ENCODE peak calls at places on chromosomes 11 and 22, in four cellular contexts. J, E, W and F are unnamed samples.

GRCh38 chr11:128508785-128509518 is 78.4 kb downstream of the ETS1 start:
- DNase-seq in J (no peak), E (no peak), W (no peak), F (no peak)

GRCh38 chr11:33847251-33847650 is 44.6 kb downstream of the LMO2 start:
- DNase-seq in J (no peak), E (no peak), W (no peak), F (no peak)

GRCh38 chr11:70240337-70240736 is 30.2 kb upstream of the PPFIA1 start:
- DNase-seq in J (no peak), E (no peak), W (no peak), F (no peak)

GRCh38 chr11:93842461-93842860 is 8.0 kb downstream of the VSTM5 start:
- DNase-seq in J (peak), E (no peak), W (no peak), F (no peak)

GRCh38 chr11:326842-327580 is 6.4 kb upstream of the IFITM3 start:
- DNase-seq in J (peak), E (peak), W (peak), F (no peak)

GRCh38 chr11:29781268-29781667 is 235.6 kb downstream of the KCNA4 start:
- DNase-seq in J (no peak), E (no peak), W (no peak), F (no peak)

GRCh38 chr11:119169272-119169719 is 771 bp downstream of the NLRX1 start:
- DNase-seq in J (no peak), E (no peak), W (no peak), F (peak)

GRCh38 chr22:26457661-26458272 is 25.8 kb downstream of the HPS4 start:
- DNase-seq in J (no peak), E (no peak), W (no peak), F (no peak)

GRCh38 chr11:131666617-131667016 is 296.2 kb downstream of the NTM start:
- DNase-seq in J (no peak), E (no peak), W (no peak), F (no peak)

GRCh38 chr11:133907841-133908241 is 48.9 kb downstream of the IGSF9B start:
- DNase-seq in J (no peak), E (no peak), W (no peak), F (no peak)

GRCh38 chr11:116166788-116167465 is 605.9 kb downstream of the BUD13 start:
- DNase-seq in J (no peak), E (no peak), W (no peak), F (no peak)

GRCh38 chr11:115334932-115335788 is 169.1 kb downstream of the CADM1 start:
- DNase-seq in J (peak), E (peak), W (no peak), F (no peak)

GRCh38 chr11:69699213-69699612 is 4.6 kb downstream of the FGF19 start:
- DNase-seq in J (no peak), E (no peak), W (no peak), F (no peak)

GRCh38 chr11:34128824-34129223 is 23.4 kb downstream of the NAT10 start:
- DNase-seq in J (no peak), E (no peak), W (no peak), F (no peak)

GRCh38 chr11:85483861-85484260 is 143.3 kb downstream of the DLG2 start:
- DNase-seq in J (no peak), E (no peak), W (no peak), F (no peak)

GRCh38 chr11:75024764-75025211 is 36.1 kb downstream of the NEU3 start:
- DNase-seq in J (peak), E (peak), W (no peak), F (no peak)

GRCh38 chr22:38012604-38013072 is 28.3 kb upstream of the SOX10 start:
- DNase-seq in J (peak), E (no peak), W (no peak), F (no peak)

GRCh38 chr11:120682866-120683265 is 171.3 kb downstream of the GRIK4 start:
- DNase-seq in J (no peak), E (no peak), W (no peak), F (no peak)

GRCh38 chr11:70611166-70611565 is 212.8 kb downstream of the CTTN start:
- DNase-seq in J (no peak), E (no peak), W (no peak), F (no peak)

GRCh38 chr11:14261094-14261493 is 97.9 kb downstream of the RRAS2 start:
- DNase-seq in J (no peak), E (no peak), W (no peak), F (no peak)

GRCh38 chr11:1399386-1400167 is 9.8 kb downstream of the BRSK2 start:
- DNase-seq in J (no peak), E (peak), W (no peak), F (no peak)

GRCh38 chr22:35752172-35752832 is 34.6 kb downstream of the APOL5 start:
- DNase-seq in J (no peak), E (no peak), W (peak), F (no peak)

GRCh38 chr22:34038801-34039200 is 118.5 kb upstream of the LARGE1 start:
- DNase-seq in J (no peak), E (no peak), W (no peak), F (no peak)

GRCh38 chr22:34035209-34035608 is 114.9 kb upstream of the LARGE1 start:
- DNase-seq in J (no peak), E (no peak), W (no peak), F (no peak)

DNA sequence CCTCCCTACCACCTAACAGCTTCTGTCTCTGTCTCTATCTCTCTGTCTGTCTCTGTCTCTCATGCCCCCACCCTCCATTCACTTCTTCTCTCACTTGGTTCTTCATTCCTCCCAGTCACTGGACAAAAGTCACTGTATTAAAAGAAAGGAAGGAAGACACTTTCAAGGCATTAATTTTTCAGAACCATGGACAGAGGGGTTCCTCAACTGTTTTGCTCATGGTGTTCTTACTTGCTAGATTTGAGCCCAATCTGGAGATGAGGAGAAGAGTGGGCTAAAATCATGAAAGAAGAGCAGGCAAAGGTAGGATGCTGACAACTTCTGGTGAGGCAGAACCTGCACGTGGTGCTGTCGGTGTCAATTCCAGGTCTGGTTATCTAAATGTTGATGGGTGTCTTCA is 116.7 kb upstream of the LARGE1 start:
- DNase-seq in J (no peak), E (no peak), W (no peak), F (no peak)
- TF ChIP-seq USF1 in J (no peak), E (no peak), W (no peak), F (no peak)

DNA sequence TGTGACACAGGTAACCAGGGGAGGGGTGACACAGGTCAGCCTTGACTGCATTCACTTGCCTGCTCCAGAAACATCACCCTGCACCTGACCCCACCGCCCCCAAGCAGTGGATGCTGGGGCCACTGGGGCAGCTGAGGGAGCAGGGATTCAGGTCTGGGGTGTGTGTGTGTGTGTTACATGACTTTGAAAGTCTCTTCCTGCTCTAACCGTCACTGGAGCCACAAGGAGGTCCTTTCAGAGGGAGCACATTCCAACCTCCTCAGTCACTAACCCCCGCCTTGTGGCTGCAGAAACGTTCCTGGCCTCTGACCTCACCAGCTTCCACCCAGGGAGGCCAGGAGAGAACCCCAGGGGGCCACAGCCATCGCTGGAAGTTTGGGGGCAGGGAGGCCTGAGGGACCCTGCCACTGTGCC is 2.9 kb upstream of the FOSL1 start:
- DNase-seq in J (peak), E (no peak), W (no peak), F (no peak)
- TF ChIP-seq USF1 in J (no peak), E (no peak), W (no peak), F (no peak)

DNA sequence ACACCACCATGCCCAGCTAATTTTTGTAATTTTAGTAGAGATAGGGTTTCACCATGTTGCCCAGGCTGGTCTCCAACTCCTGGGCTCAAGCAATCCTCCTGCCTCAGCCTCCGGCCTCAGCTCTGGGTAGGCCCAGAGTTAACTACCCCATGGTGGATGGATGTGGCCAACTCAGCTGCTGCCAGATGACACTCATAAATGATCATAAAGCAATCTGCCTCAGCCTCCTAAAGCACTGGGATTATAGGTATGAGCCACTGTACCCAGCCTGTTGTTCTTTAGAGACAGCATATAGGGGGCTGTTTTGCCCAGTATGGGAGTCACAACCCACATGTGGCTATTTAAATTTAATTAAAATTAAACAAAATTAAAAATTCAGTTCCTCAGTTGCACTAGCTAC is 54.3 kb downstream of the LARGE1 start:
- DNase-seq in J (no peak), E (no peak), W (no peak), F (no peak)
- TF ChIP-seq USF1 in J (no peak), E (no peak), W (no peak), F (no peak)

GRCh38 chr22:19799322-19800190 is 39.0 kb downstream of the TBX1 start:
- DNase-seq in J (no peak), E (peak), W (no peak), F (no peak)

GRCh38 chr22:19801340-19802000 is 40.9 kb downstream of the TBX1 start:
- DNase-seq in J (no peak), E (peak), W (no peak), F (no peak)

GRCh38 chr22:19800306-19800705 is 39.7 kb downstream of the TBX1 start:
- DNase-seq in J (no peak), E (no peak), W (no peak), F (no peak)

GRCh38 chr22:19802001-19802880 is 41.7 kb downstream of the TBX1 start:
- DNase-seq in J (no peak), E (peak), W (no peak), F (no peak)

DNA sequence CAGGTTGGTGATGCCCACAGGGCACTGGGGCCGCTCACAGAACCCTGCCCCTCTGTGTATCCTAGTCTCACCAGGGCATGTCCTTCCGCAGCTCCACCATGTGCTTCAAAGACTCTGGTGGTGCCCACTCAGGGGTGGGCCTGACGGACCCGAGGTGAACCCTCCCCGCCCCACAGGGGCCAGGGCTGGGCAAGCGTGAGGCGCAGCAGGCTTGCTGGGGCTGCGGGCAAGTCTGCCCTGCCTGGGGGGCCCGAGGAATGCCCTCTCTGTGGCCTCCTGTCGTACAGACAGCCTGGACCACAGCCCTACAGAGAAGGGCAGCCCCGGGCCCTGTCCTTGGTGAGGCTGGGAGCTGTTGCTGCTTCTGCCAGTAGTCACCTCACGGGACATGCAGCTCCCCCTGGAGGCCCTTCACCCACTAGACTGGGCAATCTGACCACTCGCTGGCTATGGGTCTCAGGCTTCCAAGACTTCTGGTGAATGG is 40.2 kb downstream of the TBX1 start:
- DNase-seq in J (no peak), E (peak), W (no peak), F (peak)
- TF ChIP-seq USF1 in J (no peak), E (no peak), W (no peak), F (no peak)

DNA sequence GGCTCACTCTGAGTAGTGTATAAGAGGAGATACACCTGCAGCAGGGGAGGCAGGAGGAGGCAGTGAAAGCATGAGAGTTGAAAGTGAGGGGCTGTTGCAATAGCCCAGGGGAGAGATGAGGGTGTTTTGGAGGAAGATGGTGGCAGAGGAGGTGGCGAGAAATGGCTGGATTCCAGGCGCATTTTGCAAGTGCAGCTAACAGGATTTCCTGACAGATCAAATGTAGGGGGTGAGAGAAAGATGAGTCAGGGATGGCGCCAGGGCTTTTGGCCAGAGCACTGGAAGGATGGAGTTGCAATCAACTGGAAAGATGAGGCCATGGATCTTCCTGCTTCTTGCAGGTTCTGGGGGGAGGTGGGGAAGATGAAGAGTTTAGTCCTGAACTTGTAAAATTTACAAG is 16.8 kb upstream of the TSPAN18 start:
- DNase-seq in J (no peak), E (no peak), W (no peak), F (no peak)
- TF ChIP-seq USF1 in J (no peak), E (no peak), W (no peak), F (no peak)

DNA sequence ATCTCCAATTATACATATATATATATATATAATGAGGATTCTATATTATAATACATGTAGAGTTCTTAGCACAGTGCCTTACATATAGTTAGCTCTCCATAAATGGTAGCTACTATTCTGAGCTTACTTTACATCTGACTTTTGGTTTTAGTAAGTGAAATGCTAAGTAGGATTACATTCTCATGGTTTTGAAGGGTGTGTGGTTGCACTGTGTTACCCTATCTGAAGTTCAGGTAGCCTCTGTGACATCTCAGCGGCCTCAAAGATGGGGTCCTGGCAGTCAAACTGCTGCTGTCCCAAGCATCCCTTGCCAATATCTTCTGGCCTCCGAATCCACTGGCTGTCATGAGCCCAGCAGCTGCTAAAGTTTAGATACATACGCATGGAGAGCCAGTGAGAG is 34.8 kb downstream of the UBASH3B start:
- DNase-seq in J (no peak), E (no peak), W (no peak), F (no peak)
- TF ChIP-seq USF1 in J (no peak), E (no peak), W (no peak), F (no peak)